ENCODE peak calls at places on chromosome 11, in five cellular contexts. One of them, this sample, is unnamed.

GRCh38 chr11:16804104-16804947 is 65.9 kb downstream of the C11orf58 start:
- DNase-seq in NCI-H748 treated with DMSO at 0.1 percent for 48 hours: no peak
- DNase-seq in choroid plexus epithelial cell: peak; percentile 93
- DNase-seq in germinal center: no peak
- DNase-seq in Ammon's horn: no peak
- DNase-seq in this sample: no peak

GRCh38 chr11:43575931-43576833 is 104.4 kb upstream of the HSD17B12 start:
- DNase-seq in NCI-H748 treated with DMSO at 0.1 percent for 48 hours: no peak
- DNase-seq in choroid plexus epithelial cell: no peak
- DNase-seq in germinal center: no peak
- DNase-seq in Ammon's horn: no peak
- DNase-seq in this sample: no peak

GRCh38 chr11:12692238-12693074 is 18.2 kb downstream of the TEAD1 start:
- DNase-seq in NCI-H748 treated with DMSO at 0.1 percent for 48 hours: no peak
- DNase-seq in choroid plexus epithelial cell: peak; percentile 97
- DNase-seq in germinal center: no peak
- DNase-seq in Ammon's horn: peak; percentile 82
- DNase-seq in this sample: no peak

GRCh38 chr11:110160016-110160415 is 66.8 kb downstream of the ZC3H12C start:
- DNase-seq in NCI-H748 treated with DMSO at 0.1 percent for 48 hours: no peak
- DNase-seq in choroid plexus epithelial cell: peak; percentile 51
- DNase-seq in germinal center: no peak
- DNase-seq in Ammon's horn: no peak
- DNase-seq in this sample: no peak

GRCh38 chr11:44139565-44140313 is 44.3 kb downstream of the EXT2 start:
- DNase-seq in NCI-H748 treated with DMSO at 0.1 percent for 48 hours: no peak
- DNase-seq in choroid plexus epithelial cell: no peak
- DNase-seq in germinal center: no peak
- DNase-seq in Ammon's horn: no peak
- DNase-seq in this sample: no peak

GRCh38 chr11:101863361-101863760 is 51.4 kb upstream of the CEP126 start:
- DNase-seq in NCI-H748 treated with DMSO at 0.1 percent for 48 hours: no peak
- DNase-seq in choroid plexus epithelial cell: peak; percentile 34
- DNase-seq in germinal center: no peak
- DNase-seq in Ammon's horn: no peak
- DNase-seq in this sample: no peak

GRCh38 chr11:2306971-2307732 is 5.3 kb downstream of the TSPAN32 start:
- DNase-seq in NCI-H748 treated with DMSO at 0.1 percent for 48 hours: no peak
- DNase-seq in choroid plexus epithelial cell: peak; percentile 31
- DNase-seq in germinal center: no peak
- DNase-seq in Ammon's horn: no peak
- DNase-seq in this sample: no peak

GRCh38 chr11:30046211-30046945 is 29.5 kb upstream of the KCNA4 start:
- DNase-seq in NCI-H748 treated with DMSO at 0.1 percent for 48 hours: no peak
- DNase-seq in choroid plexus epithelial cell: no peak
- DNase-seq in germinal center: no peak
- DNase-seq in Ammon's horn: no peak
- DNase-seq in this sample: no peak

GRCh38 chr11:95232666-95233065 is 1.7 kb upstream of the SESN3 start:
- DNase-seq in NCI-H748 treated with DMSO at 0.1 percent for 48 hours: no peak
- DNase-seq in choroid plexus epithelial cell: no peak
- DNase-seq in germinal center: no peak
- DNase-seq in Ammon's horn: no peak
- DNase-seq in this sample: no peak

GRCh38 chr11:34602245-34602644 is 18.6 kb upstream of the EHF start:
- DNase-seq in NCI-H748 treated with DMSO at 0.1 percent for 48 hours: no peak
- DNase-seq in choroid plexus epithelial cell: no peak
- DNase-seq in germinal center: no peak
- DNase-seq in Ammon's horn: no peak
- DNase-seq in this sample: no peak

GRCh38 chr11:704799-705645 is 1.0 kb upstream of the EPS8L2 start:
- DNase-seq in NCI-H748 treated with DMSO at 0.1 percent for 48 hours: no peak
- DNase-seq in choroid plexus epithelial cell: no peak
- DNase-seq in germinal center: no peak
- DNase-seq in Ammon's horn: no peak
- DNase-seq in this sample: no peak

GRCh38 chr11:71481101-71481960 is 28.3 kb downstream of the NADSYN1 start:
- DNase-seq in NCI-H748 treated with DMSO at 0.1 percent for 48 hours: no peak
- DNase-seq in choroid plexus epithelial cell: no peak
- DNase-seq in germinal center: no peak
- DNase-seq in Ammon's horn: no peak
- DNase-seq in this sample: no peak

GRCh38 chr11:8566613-8567210 is 27.3 kb downstream of the STK33 start:
- DNase-seq in NCI-H748 treated with DMSO at 0.1 percent for 48 hours: peak; percentile 41
- DNase-seq in choroid plexus epithelial cell: peak; percentile 68
- DNase-seq in germinal center: peak; percentile 8
- DNase-seq in Ammon's horn: peak; percentile 3
- DNase-seq in this sample: peak; percentile 10

GRCh38 chr11:6249822-6250555 is 9.6 kb upstream of the CCKBR start:
- DNase-seq in NCI-H748 treated with DMSO at 0.1 percent for 48 hours: no peak
- DNase-seq in choroid plexus epithelial cell: peak; percentile 68
- DNase-seq in germinal center: no peak
- DNase-seq in Ammon's horn: no peak
- DNase-seq in this sample: no peak